ENCODE peak calls at places on chromosomes 11 and 22, in nine cellular contexts. A, B, H, D, Y, S, Q, T and G are unnamed samples.

GRCh38 chr11:65560555-65561418 is 2.6 kb upstream of the LTBP3 start:
- DNase-seq in A (no peak), B (no peak), H (peak), D (no peak), Y (no peak), S (no peak), Q (peak), T (peak), G (no peak)

GRCh38 chr11:34126959-34127848 is 21.8 kb downstream of the NAT10 start:
- DNase-seq in A (no peak), B (no peak), H (no peak), D (no peak), Y (no peak), S (no peak), Q (no peak), T (no peak), G (no peak)

GRCh38 chr11:121082219-121082618 is 18.8 kb upstream of the TECTA start:
- DNase-seq in A (no peak), B (no peak), H (no peak), D (no peak), Y (no peak), S (no peak), Q (no peak), T (no peak), G (no peak)

GRCh38 chr11:22785251-22785650 is 44.4 kb downstream of the SVIP start:
- DNase-seq in A (no peak), B (no peak), H (no peak), D (no peak), Y (no peak), S (no peak), Q (no peak), T (peak), G (no peak)

GRCh38 chr11:13954591-13954990 is 7.9 kb upstream of the SPON1 start:
- DNase-seq in A (no peak), B (no peak), H (no peak), D (no peak), Y (no peak), S (no peak), Q (no peak), T (no peak), G (no peak)

GRCh38 chr11:108654994-108655631 is 9.8 kb upstream of the DDX10 start:
- DNase-seq in A (peak), B (peak), H (peak), D (no peak), Y (peak), S (no peak), Q (no peak), T (peak), G (no peak)

GRCh38 chr11:88414981-88415391 is 77.5 kb upstream of the CTSC start:
- DNase-seq in A (peak), B (no peak), H (no peak), D (no peak), Y (no peak), S (no peak), Q (no peak), T (no peak), G (no peak)

GRCh38 chr22:50039669-50040458 is 18.2 kb downstream of the TTLL8 start:
- DNase-seq in A (no peak), B (no peak), H (no peak), D (no peak), Y (no peak), S (no peak), Q (no peak), T (no peak), G (no peak)